ENCODE peak calls at places on chromosomes 6 and 20, in seven cellular contexts. One of them, this sample, is unnamed.

GRCh38 chr6:170139531-170139930 is 151.3 kb downstream of the DLL1 start:
- DNase-seq in aorta: peak
- DNase-seq in GM12865: no peak
- DNase-seq in BJ: no peak
- DNase-seq in small intestine: no peak
- DNase-seq in fibroblast of lung: no peak
- DNase-seq in fibroblast of pulmonary artery: no peak
- DNase-seq in this sample: no peak

GRCh38 chr6:38016824-38017223 is 197.3 kb downstream of the ZFAND3 start:
- DNase-seq in aorta: no peak
- DNase-seq in GM12865: no peak
- DNase-seq in BJ: no peak
- DNase-seq in small intestine: no peak
- DNase-seq in fibroblast of lung: no peak
- DNase-seq in fibroblast of pulmonary artery: no peak
- DNase-seq in this sample: no peak

GRCh38 chr6:129608886-129609540 is 101.0 kb downstream of the ARHGAP18 start:
- DNase-seq in aorta: no peak
- DNase-seq in GM12865: no peak
- DNase-seq in BJ: no peak
- DNase-seq in small intestine: no peak
- DNase-seq in fibroblast of lung: no peak
- DNase-seq in fibroblast of pulmonary artery: no peak
- DNase-seq in this sample: no peak

GRCh38 chr6:128711149-128711548 is 171.8 kb upstream of the LAMA2 start:
- DNase-seq in aorta: no peak
- DNase-seq in GM12865: no peak
- DNase-seq in BJ: no peak
- DNase-seq in small intestine: no peak
- DNase-seq in fibroblast of lung: no peak
- DNase-seq in fibroblast of pulmonary artery: no peak
- DNase-seq in this sample: no peak

GRCh38 chr6:169722362-169723199 is 1.7 kb downstream of the PHF10 start:
- DNase-seq in aorta: peak
- DNase-seq in GM12865: peak
- DNase-seq in BJ: no peak
- DNase-seq in small intestine: peak
- DNase-seq in fibroblast of lung: peak
- DNase-seq in fibroblast of pulmonary artery: peak
- DNase-seq in this sample: no peak

GRCh38 chr6:43636312-43636667 is 650 bp downstream of the MAD2L1BP start:
- DNase-seq in aorta: no peak
- DNase-seq in GM12865: peak
- DNase-seq in BJ: no peak
- DNase-seq in small intestine: no peak
- DNase-seq in fibroblast of lung: peak
- DNase-seq in fibroblast of pulmonary artery: peak
- DNase-seq in this sample: no peak

GRCh38 chr20:13202553-13202952 is 18.5 kb upstream of the ISM1 start:
- DNase-seq in aorta: no peak
- DNase-seq in GM12865: no peak
- DNase-seq in BJ: no peak
- DNase-seq in small intestine: no peak
- DNase-seq in fibroblast of lung: no peak
- DNase-seq in fibroblast of pulmonary artery: no peak
- DNase-seq in this sample: no peak

GRCh38 chr6:138493413-138493812 is 5.9 kb downstream of the NHSL1 start:
- DNase-seq in aorta: no peak
- DNase-seq in GM12865: no peak
- DNase-seq in BJ: peak
- DNase-seq in small intestine: peak
- DNase-seq in fibroblast of lung: peak
- DNase-seq in fibroblast of pulmonary artery: peak
- DNase-seq in this sample: peak

GRCh38 chr6:159540152-159540551 is 152.9 kb downstream of the SOD2 start:
- DNase-seq in aorta: no peak
- DNase-seq in GM12865: peak
- DNase-seq in BJ: no peak
- DNase-seq in small intestine: no peak
- DNase-seq in fibroblast of lung: no peak
- DNase-seq in fibroblast of pulmonary artery: no peak
- DNase-seq in this sample: no peak

GRCh38 chr6:235763-236360 is 56.4 kb upstream of the DUSP22 start:
- DNase-seq in aorta: no peak
- DNase-seq in GM12865: peak
- DNase-seq in BJ: no peak
- DNase-seq in small intestine: peak
- DNase-seq in fibroblast of lung: peak
- DNase-seq in fibroblast of pulmonary artery: peak
- DNase-seq in this sample: peak

GRCh38 chr6:117938324-117938995 is 31.4 kb downstream of the SLC35F1 start:
- DNase-seq in aorta: no peak
- DNase-seq in GM12865: no peak
- DNase-seq in BJ: peak
- DNase-seq in small intestine: no peak
- DNase-seq in fibroblast of lung: no peak
- DNase-seq in fibroblast of pulmonary artery: no peak
- DNase-seq in this sample: no peak

DNA sequence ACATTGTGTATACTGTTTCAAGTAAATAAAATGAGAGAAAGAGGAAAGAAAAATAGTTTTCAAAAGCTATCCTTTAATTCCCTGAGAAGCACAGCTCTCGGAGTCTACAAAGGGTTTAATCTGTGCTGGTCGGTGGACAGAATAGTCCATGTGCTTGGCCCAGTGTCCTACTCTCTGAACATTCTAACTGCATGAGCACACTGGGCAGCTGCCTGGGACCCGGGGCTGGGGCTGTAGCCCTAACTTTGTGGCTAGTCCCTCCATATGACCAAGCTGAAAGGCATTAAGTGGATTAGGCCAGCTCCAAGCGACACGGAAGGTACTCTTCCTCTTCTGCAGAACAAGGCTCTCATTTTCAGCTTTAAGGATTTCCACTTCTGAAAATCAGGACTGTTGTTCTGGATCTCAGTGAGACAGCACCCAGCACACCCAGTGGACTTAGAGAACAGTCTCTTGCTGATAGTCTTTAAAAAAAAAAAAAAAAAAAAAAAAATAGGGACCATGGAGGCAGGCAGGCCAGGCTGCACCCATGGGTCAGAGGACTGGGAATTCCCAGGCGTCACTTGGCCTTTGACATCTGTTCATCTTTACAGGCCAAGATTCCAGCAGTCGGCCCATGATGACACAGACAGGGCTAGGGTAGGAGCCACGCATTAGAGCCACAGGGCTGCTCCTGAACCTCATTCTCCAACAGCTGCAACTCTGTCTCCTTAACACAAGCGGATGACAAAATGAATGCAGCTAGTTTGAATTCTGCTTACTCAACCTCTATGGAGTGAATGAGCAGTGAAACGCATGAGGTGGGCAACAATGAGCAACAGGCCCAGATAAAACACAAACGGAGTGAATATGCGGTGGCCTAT is 126.2 kb downstream of the LY86 start:
- DNase-seq in aorta: no peak
- DNase-seq in GM12865: no peak
- DNase-seq in BJ: no peak
- DNase-seq in small intestine: no peak
- DNase-seq in fibroblast of lung: peak
- DNase-seq in fibroblast of pulmonary artery: no peak
- DNase-seq in this sample: no peak
- H3K4me3 ChIP-seq in aorta: no peak
- H3K4me3 ChIP-seq in GM12865: no peak
- H3K4me3 ChIP-seq in BJ: no peak
- H3K4me3 ChIP-seq in small intestine: no peak
- H3K4me3 ChIP-seq in fibroblast of lung: no peak
- H3K4me3 ChIP-seq in fibroblast of pulmonary artery: no peak
- H3K4me3 ChIP-seq in this sample: no peak

GRCh38 chr20:19661717-19662637 is 96.1 kb upstream of the RIN2 start:
- DNase-seq in aorta: no peak
- DNase-seq in GM12865: peak
- DNase-seq in BJ: peak
- DNase-seq in small intestine: peak
- DNase-seq in fibroblast of lung: peak
- DNase-seq in fibroblast of pulmonary artery: peak
- DNase-seq in this sample: peak

GRCh38 chr20:19658137-19658536 is 99.9 kb upstream of the RIN2 start:
- DNase-seq in aorta: peak
- DNase-seq in GM12865: peak
- DNase-seq in BJ: no peak
- DNase-seq in small intestine: no peak
- DNase-seq in fibroblast of lung: no peak
- DNase-seq in fibroblast of pulmonary artery: no peak
- DNase-seq in this sample: no peak

GRCh38 chr20:19659468-19659867 is 98.6 kb upstream of the RIN2 start:
- DNase-seq in aorta: no peak
- DNase-seq in GM12865: peak
- DNase-seq in BJ: no peak
- DNase-seq in small intestine: no peak
- DNase-seq in fibroblast of lung: no peak
- DNase-seq in fibroblast of pulmonary artery: no peak
- DNase-seq in this sample: no peak

GRCh38 chr20:19662638-19662995 is 95.4 kb upstream of the RIN2 start:
- DNase-seq in aorta: no peak
- DNase-seq in GM12865: no peak
- DNase-seq in BJ: no peak
- DNase-seq in small intestine: no peak
- DNase-seq in fibroblast of lung: no peak
- DNase-seq in fibroblast of pulmonary artery: no peak
- DNase-seq in this sample: no peak

GRCh38 chr20:19660808-19661378 is 97.2 kb upstream of the RIN2 start:
- DNase-seq in aorta: no peak
- DNase-seq in GM12865: no peak
- DNase-seq in BJ: no peak
- DNase-seq in small intestine: no peak
- DNase-seq in fibroblast of lung: no peak
- DNase-seq in fibroblast of pulmonary artery: no peak
- DNase-seq in this sample: no peak
- H3K4me3 ChIP-seq in aorta: no peak
- H3K4me3 ChIP-seq in GM12865: no peak
- H3K4me3 ChIP-seq in BJ: no peak
- H3K4me3 ChIP-seq in small intestine: no peak
- H3K4me3 ChIP-seq in fibroblast of lung: no peak
- H3K4me3 ChIP-seq in fibroblast of pulmonary artery: no peak
- H3K4me3 ChIP-seq in this sample: no peak

GRCh38 chr20:35743693-35744491 is 1.8 kb upstream of the RBM39 start:
- DNase-seq in aorta: no peak
- DNase-seq in GM12865: peak
- DNase-seq in BJ: no peak
- DNase-seq in small intestine: peak
- DNase-seq in fibroblast of lung: no peak
- DNase-seq in fibroblast of pulmonary artery: no peak
- DNase-seq in this sample: no peak
- H3K4me3 ChIP-seq in aorta: no peak
- H3K4me3 ChIP-seq in GM12865: peak
- H3K4me3 ChIP-seq in BJ: no peak
- H3K4me3 ChIP-seq in small intestine: no peak
- H3K4me3 ChIP-seq in fibroblast of lung: no peak
- H3K4me3 ChIP-seq in fibroblast of pulmonary artery: no peak
- H3K4me3 ChIP-seq in this sample: no peak

DNA sequence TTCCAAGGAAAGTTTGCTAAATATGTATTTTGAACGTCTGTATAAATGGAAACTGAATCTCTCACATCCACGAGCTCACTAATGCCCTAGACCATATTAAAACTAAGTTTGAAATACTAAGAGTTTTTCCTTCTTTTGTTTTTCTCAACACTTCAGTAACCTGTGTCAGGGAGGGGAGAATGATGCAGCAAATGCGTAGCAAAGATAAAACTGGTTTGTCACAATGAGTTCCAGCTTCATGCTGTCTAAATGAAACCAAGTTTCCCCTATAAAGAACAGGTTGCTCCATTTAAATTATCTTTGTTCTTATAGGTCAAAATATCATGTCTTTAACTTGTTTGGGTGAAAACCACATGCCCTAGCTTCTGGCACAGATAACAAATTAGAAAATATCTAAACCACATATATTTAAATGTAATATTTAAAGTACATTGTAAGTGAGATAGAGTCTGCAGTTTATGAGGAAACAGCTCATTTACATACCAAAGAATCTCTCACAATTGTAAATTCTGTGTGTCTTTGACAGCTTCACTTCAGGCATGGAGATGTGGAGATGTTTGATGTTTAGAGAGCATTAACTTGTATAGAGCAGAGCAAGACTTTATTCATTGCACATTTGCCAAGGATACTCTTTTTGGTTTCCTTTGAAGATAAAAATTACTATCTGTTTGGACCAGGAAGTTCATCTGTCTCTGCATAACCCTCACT is 7.4 kb downstream of the TRDN start:
- DNase-seq in aorta: no peak
- DNase-seq in GM12865: no peak
- DNase-seq in BJ: no peak
- DNase-seq in small intestine: no peak
- DNase-seq in fibroblast of lung: no peak
- DNase-seq in fibroblast of pulmonary artery: no peak
- DNase-seq in this sample: no peak
- H3K4me3 ChIP-seq in aorta: no peak
- H3K4me3 ChIP-seq in GM12865: no peak
- H3K4me3 ChIP-seq in BJ: no peak
- H3K4me3 ChIP-seq in small intestine: no peak
- H3K4me3 ChIP-seq in fibroblast of lung: no peak
- H3K4me3 ChIP-seq in fibroblast of pulmonary artery: no peak
- H3K4me3 ChIP-seq in this sample: no peak

DNA sequence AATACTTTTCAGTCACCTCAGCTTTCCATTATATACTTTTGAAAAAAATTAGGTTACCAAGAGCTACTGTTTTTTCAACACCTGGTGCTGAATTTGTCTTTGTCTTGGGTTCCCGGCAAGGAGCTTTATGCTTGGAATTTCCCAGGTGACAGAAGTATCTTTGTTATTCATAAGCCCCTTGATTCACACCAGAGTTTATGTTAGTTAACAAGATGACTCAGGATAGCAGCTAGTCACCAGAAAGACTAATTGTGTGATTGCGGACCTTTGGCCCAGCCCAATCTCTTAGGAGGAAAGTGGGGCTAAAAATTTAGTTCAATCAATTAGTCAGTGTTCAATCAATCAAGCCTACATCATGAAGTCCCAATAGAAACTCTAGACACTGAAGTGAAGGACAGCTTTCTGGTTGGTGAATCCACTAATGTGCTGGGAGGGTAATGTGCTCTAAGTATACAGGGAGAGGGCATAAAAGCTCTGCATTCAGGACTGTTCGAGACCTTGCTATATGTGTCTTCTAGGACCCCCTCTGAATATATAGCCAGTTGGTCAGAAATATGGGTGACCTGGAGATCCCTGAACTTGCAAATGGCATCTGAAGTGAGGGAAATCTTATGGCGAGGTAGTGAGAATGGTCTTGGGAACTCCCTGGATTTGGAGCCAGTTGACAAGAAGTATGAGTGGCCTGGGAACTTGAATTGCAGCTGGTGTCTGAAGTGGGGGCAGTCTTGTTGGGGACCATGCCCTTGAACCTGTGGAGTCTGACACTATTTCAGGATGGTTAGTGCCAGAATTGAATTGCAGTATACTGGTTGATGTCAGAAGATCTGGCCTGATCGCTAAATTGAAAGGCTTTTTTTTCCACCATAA is 16.2 kb downstream of the TMEM30A start:
- DNase-seq in aorta: no peak
- DNase-seq in GM12865: peak
- DNase-seq in BJ: no peak
- DNase-seq in small intestine: peak
- DNase-seq in fibroblast of lung: peak
- DNase-seq in fibroblast of pulmonary artery: no peak
- DNase-seq in this sample: no peak
- H3K4me3 ChIP-seq in aorta: no peak
- H3K4me3 ChIP-seq in GM12865: no peak
- H3K4me3 ChIP-seq in BJ: no peak
- H3K4me3 ChIP-seq in small intestine: no peak
- H3K4me3 ChIP-seq in fibroblast of lung: no peak
- H3K4me3 ChIP-seq in fibroblast of pulmonary artery: no peak
- H3K4me3 ChIP-seq in this sample: no peak

This sample was measured in skeletal muscle cell.